ENCODE peak calls at places on chromosome 17, in ten cellular contexts. One of them, this sample, is unnamed.

GRCh38 chr17:73214851-73215250 is 22.0 kb downstream of the COG1 start:
- DNase-seq in neural crest cell: no peak
- DNase-seq in progenitor cell of endocrine pancreas: no peak
- DNase-seq in fibroblast of lung: no peak
- DNase-seq in neural progenitor cell: no peak
- DNase-seq in CD4-positive, alpha-beta T cell: no peak
- DNase-seq in cardiac fibroblast: no peak
- DNase-seq in GM06990: no peak
- DNase-seq in endodermal cell: no peak
- DNase-seq in GM12878: no peak
- DNase-seq in this sample: no peak

GRCh38 chr17:81183316-81183715 is 17.3 kb upstream of the AATK start:
- DNase-seq in neural crest cell: no peak
- DNase-seq in progenitor cell of endocrine pancreas: no peak
- DNase-seq in fibroblast of lung: no peak
- DNase-seq in neural progenitor cell: no peak
- DNase-seq in CD4-positive, alpha-beta T cell: no peak
- DNase-seq in cardiac fibroblast: no peak
- DNase-seq in GM06990: no peak
- DNase-seq in endodermal cell: no peak
- DNase-seq in GM12878: no peak
- DNase-seq in this sample: no peak

GRCh38 chr17:67258836-67259468 is 14.0 kb upstream of the HELZ start:
- DNase-seq in neural crest cell: no peak
- DNase-seq in progenitor cell of endocrine pancreas: no peak
- DNase-seq in fibroblast of lung: no peak
- DNase-seq in neural progenitor cell: no peak
- DNase-seq in CD4-positive, alpha-beta T cell: no peak
- DNase-seq in cardiac fibroblast: no peak
- DNase-seq in GM06990: no peak
- DNase-seq in endodermal cell: peak
- DNase-seq in GM12878: no peak
- DNase-seq in this sample: no peak

GRCh38 chr17:48565024-48565558 is 13.1 kb downstream of the HOXB4 start:
- DNase-seq in neural crest cell: no peak
- DNase-seq in progenitor cell of endocrine pancreas: no peak
- DNase-seq in fibroblast of lung: peak
- DNase-seq in neural progenitor cell: no peak
- DNase-seq in CD4-positive, alpha-beta T cell: no peak
- DNase-seq in cardiac fibroblast: no peak
- DNase-seq in GM06990: no peak
- DNase-seq in endodermal cell: peak
- DNase-seq in GM12878: no peak
- DNase-seq in this sample: no peak

GRCh38 chr17:71329310-71330098 is 791.3 kb upstream of the SOX9 start:
- DNase-seq in neural crest cell: no peak
- DNase-seq in progenitor cell of endocrine pancreas: no peak
- DNase-seq in fibroblast of lung: peak
- DNase-seq in neural progenitor cell: no peak
- DNase-seq in CD4-positive, alpha-beta T cell: no peak
- DNase-seq in cardiac fibroblast: no peak
- DNase-seq in GM06990: no peak
- DNase-seq in endodermal cell: no peak
- DNase-seq in GM12878: no peak
- DNase-seq in this sample: no peak

GRCh38 chr17:20046629-20047028 is 37.5 kb downstream of the SPECC1 start:
- DNase-seq in neural crest cell: no peak
- DNase-seq in progenitor cell of endocrine pancreas: no peak
- DNase-seq in fibroblast of lung: no peak
- DNase-seq in neural progenitor cell: no peak
- DNase-seq in CD4-positive, alpha-beta T cell: no peak
- DNase-seq in cardiac fibroblast: no peak
- DNase-seq in GM06990: no peak
- DNase-seq in endodermal cell: peak
- DNase-seq in GM12878: no peak
- DNase-seq in this sample: no peak

GRCh38 chr17:31266042-31266441 is 31.0 kb downstream of the OMG start:
- DNase-seq in neural crest cell: no peak
- DNase-seq in progenitor cell of endocrine pancreas: no peak
- DNase-seq in fibroblast of lung: no peak
- DNase-seq in neural progenitor cell: no peak
- DNase-seq in CD4-positive, alpha-beta T cell: no peak
- DNase-seq in cardiac fibroblast: no peak
- DNase-seq in GM06990: no peak
- DNase-seq in endodermal cell: no peak
- DNase-seq in GM12878: no peak
- DNase-seq in this sample: no peak

GRCh38 chr17:83192161-83192788 is 112.9 kb downstream of the METRNL start:
- DNase-seq in neural crest cell: no peak
- DNase-seq in progenitor cell of endocrine pancreas: no peak
- DNase-seq in fibroblast of lung: peak
- DNase-seq in neural progenitor cell: no peak
- DNase-seq in CD4-positive, alpha-beta T cell: no peak
- DNase-seq in cardiac fibroblast: no peak
- DNase-seq in GM06990: no peak
- DNase-seq in endodermal cell: no peak
- DNase-seq in GM12878: no peak
- DNase-seq in this sample: no peak

GRCh38 chr17:12422632-12423031 is 243.1 kb upstream of the MYOCD start:
- DNase-seq in neural crest cell: no peak
- DNase-seq in progenitor cell of endocrine pancreas: no peak
- DNase-seq in fibroblast of lung: no peak
- DNase-seq in neural progenitor cell: no peak
- DNase-seq in CD4-positive, alpha-beta T cell: no peak
- DNase-seq in cardiac fibroblast: no peak
- DNase-seq in GM06990: no peak
- DNase-seq in endodermal cell: no peak
- DNase-seq in GM12878: no peak
- DNase-seq in this sample: no peak

GRCh38 chr17:79047923-79048825 is 24.2 kb downstream of the C1QTNF1 start:
- DNase-seq in neural crest cell: no peak
- DNase-seq in progenitor cell of endocrine pancreas: no peak
- DNase-seq in fibroblast of lung: no peak
- DNase-seq in neural progenitor cell: peak
- DNase-seq in CD4-positive, alpha-beta T cell: no peak
- DNase-seq in cardiac fibroblast: no peak
- DNase-seq in GM06990: no peak
- DNase-seq in endodermal cell: no peak
- DNase-seq in GM12878: no peak
- DNase-seq in this sample: no peak

GRCh38 chr17:72462814-72463213 is 342.0 kb downstream of the SOX9 start:
- DNase-seq in neural crest cell: no peak
- DNase-seq in progenitor cell of endocrine pancreas: no peak
- DNase-seq in fibroblast of lung: peak
- DNase-seq in neural progenitor cell: no peak
- DNase-seq in CD4-positive, alpha-beta T cell: no peak
- DNase-seq in cardiac fibroblast: no peak
- DNase-seq in GM06990: no peak
- DNase-seq in endodermal cell: no peak
- DNase-seq in GM12878: no peak
- DNase-seq in this sample: no peak

GRCh38 chr17:8014558-8014850 is 12.1 kb downstream of the GUCY2D start:
- DNase-seq in neural crest cell: no peak
- DNase-seq in progenitor cell of endocrine pancreas: no peak
- DNase-seq in fibroblast of lung: no peak
- DNase-seq in neural progenitor cell: no peak
- DNase-seq in CD4-positive, alpha-beta T cell: no peak
- DNase-seq in cardiac fibroblast: no peak
- DNase-seq in GM06990: no peak
- DNase-seq in endodermal cell: no peak
- DNase-seq in GM12878: no peak
- DNase-seq in this sample: no peak

GRCh38 chr17:13600475-13601316 is 1.0 kb downstream of the HS3ST3A1 start:
- DNase-seq in neural crest cell: peak
- DNase-seq in progenitor cell of endocrine pancreas: peak
- DNase-seq in fibroblast of lung: peak
- DNase-seq in neural progenitor cell: peak
- DNase-seq in CD4-positive, alpha-beta T cell: no peak
- DNase-seq in cardiac fibroblast: peak
- DNase-seq in GM06990: no peak
- DNase-seq in endodermal cell: peak
- DNase-seq in GM12878: no peak
- DNase-seq in this sample: no peak

DNA sequence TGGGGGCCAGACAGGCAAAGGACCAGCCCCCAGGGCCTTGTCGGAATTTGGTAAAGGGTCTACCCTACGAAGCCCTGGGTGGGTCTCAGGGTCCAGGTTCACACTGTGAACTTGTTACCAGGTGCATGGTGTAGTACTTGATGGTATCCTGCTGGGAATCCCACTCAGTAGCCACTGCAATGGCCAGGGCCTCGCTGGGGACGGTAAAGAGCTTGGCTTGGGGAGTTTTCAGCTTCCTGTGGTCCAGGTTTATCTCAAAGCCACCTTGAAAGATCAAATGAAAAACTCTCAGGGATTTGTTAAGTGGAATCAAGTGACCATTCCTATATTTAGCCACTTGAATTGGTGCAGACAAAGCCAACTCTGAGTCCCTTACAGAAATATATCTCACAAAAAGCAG is 10.9 kb downstream of the ATPAF2 start:
- DNase-seq in neural crest cell: no peak
- DNase-seq in progenitor cell of endocrine pancreas: no peak
- DNase-seq in fibroblast of lung: no peak
- DNase-seq in neural progenitor cell: no peak
- DNase-seq in CD4-positive, alpha-beta T cell: no peak
- DNase-seq in cardiac fibroblast: no peak
- DNase-seq in GM06990: no peak
- DNase-seq in endodermal cell: no peak
- DNase-seq in GM12878: no peak
- DNase-seq in this sample: no peak
- TF ChIP-seq CTCF in neural crest cell: no peak
- TF ChIP-seq CTCF in progenitor cell of endocrine pancreas: no peak
- TF ChIP-seq CTCF in fibroblast of lung: no peak
- TF ChIP-seq CTCF in neural progenitor cell: no peak
- TF ChIP-seq CTCF in CD4-positive, alpha-beta T cell: no peak
- TF ChIP-seq CTCF in cardiac fibroblast: no peak
- TF ChIP-seq CTCF in GM06990: no peak
- TF ChIP-seq CTCF in endodermal cell: no peak
- TF ChIP-seq CTCF in GM12878: no peak
- TF ChIP-seq CTCF in this sample: no peak

GRCh38 chr17:76271669-76272540 is 6.8 kb downstream of the UBALD2 start:
- DNase-seq in neural crest cell: no peak
- DNase-seq in progenitor cell of endocrine pancreas: peak
- DNase-seq in fibroblast of lung: no peak
- DNase-seq in neural progenitor cell: no peak
- DNase-seq in CD4-positive, alpha-beta T cell: peak
- DNase-seq in cardiac fibroblast: peak
- DNase-seq in GM06990: peak
- DNase-seq in endodermal cell: peak
- DNase-seq in GM12878: peak
- DNase-seq in this sample: no peak
- TF ChIP-seq CTCF in neural crest cell: no peak
- TF ChIP-seq CTCF in progenitor cell of endocrine pancreas: peak
- TF ChIP-seq CTCF in fibroblast of lung: no peak
- TF ChIP-seq CTCF in neural progenitor cell: no peak
- TF ChIP-seq CTCF in CD4-positive, alpha-beta T cell: no peak
- TF ChIP-seq CTCF in cardiac fibroblast: no peak
- TF ChIP-seq CTCF in GM06990: peak
- TF ChIP-seq CTCF in endodermal cell: peak
- TF ChIP-seq CTCF in GM12878: no peak
- TF ChIP-seq CTCF in this sample: no peak

DNA sequence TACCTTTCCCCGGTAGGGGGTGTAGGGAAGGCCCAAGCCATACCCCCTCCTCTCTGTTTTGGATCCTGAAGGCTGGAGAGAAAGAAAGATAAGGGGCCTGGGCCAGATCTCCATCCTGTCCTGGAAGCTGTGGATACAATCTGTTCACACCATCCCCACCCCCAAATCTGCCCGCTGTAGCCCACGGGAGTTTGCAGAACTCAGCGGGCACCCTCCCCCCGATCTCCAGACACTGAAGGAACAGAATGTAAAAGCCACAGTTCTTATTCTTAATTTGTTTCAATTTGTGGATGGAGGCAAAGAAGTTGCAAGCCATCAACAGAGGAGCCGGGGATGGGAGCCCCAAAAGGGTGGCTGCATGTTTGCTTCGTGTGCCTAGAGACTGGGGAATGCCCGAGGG is 27.2 kb downstream of the GJD3 start:
- DNase-seq in neural crest cell: no peak
- DNase-seq in progenitor cell of endocrine pancreas: no peak
- DNase-seq in fibroblast of lung: no peak
- DNase-seq in neural progenitor cell: no peak
- DNase-seq in CD4-positive, alpha-beta T cell: no peak
- DNase-seq in cardiac fibroblast: no peak
- DNase-seq in GM06990: no peak
- DNase-seq in endodermal cell: no peak
- DNase-seq in GM12878: no peak
- DNase-seq in this sample: no peak
- TF ChIP-seq CTCF in neural crest cell: no peak
- TF ChIP-seq CTCF in progenitor cell of endocrine pancreas: no peak
- TF ChIP-seq CTCF in fibroblast of lung: no peak
- TF ChIP-seq CTCF in neural progenitor cell: no peak
- TF ChIP-seq CTCF in CD4-positive, alpha-beta T cell: no peak
- TF ChIP-seq CTCF in cardiac fibroblast: no peak
- TF ChIP-seq CTCF in GM06990: no peak
- TF ChIP-seq CTCF in endodermal cell: no peak
- TF ChIP-seq CTCF in GM12878: no peak
- TF ChIP-seq CTCF in this sample: no peak

DNA sequence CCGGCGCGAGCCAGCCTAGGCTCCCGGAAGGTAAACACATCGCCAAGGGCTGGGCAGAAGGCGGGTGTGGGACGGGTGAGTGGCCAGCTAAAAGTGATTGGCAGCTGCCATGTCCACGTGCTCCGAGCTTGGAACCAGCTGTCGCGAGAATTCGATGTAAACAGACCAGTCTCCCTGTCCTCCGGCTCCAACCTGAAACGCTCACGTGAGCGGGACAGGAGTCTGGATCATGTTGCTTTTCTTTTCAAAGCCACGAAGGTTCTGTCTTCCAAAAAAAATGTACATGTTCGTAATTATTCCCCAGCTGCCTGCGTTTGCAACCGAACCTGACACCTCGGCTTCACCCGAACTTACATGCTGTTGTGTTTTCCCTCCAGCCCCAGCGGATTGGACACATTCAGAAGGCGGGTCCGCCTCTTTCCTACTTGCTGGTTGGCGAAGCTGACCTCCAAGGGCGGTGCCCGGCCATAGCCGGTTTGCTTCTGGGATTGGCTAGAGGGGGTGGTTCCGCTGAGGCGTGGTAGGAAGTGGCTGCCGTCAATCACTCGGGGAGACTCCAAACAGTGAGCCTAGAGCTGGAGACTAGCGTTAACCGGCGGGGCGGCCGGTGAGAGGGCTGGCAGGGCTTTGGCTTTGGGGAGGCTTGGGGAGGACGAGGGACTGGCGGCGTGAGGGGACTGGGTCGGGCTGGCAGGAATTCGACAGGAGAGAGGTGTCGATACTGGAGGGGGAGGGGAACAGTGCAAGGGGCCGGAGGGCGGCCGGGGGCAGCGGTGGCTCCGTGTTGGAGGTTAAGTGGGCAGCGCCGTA is at the start of gene BCAS3:
- DNase-seq in neural crest cell: peak
- DNase-seq in progenitor cell of endocrine pancreas: peak
- DNase-seq in fibroblast of lung: peak
- DNase-seq in neural progenitor cell: peak
- DNase-seq in CD4-positive, alpha-beta T cell: peak
- DNase-seq in cardiac fibroblast: peak
- DNase-seq in GM06990: peak
- DNase-seq in endodermal cell: peak
- DNase-seq in GM12878: peak
- DNase-seq in this sample: peak
- TF ChIP-seq CTCF in neural crest cell: no peak
- TF ChIP-seq CTCF in progenitor cell of endocrine pancreas: no peak
- TF ChIP-seq CTCF in fibroblast of lung: no peak
- TF ChIP-seq CTCF in neural progenitor cell: no peak
- TF ChIP-seq CTCF in CD4-positive, alpha-beta T cell: no peak
- TF ChIP-seq CTCF in cardiac fibroblast: no peak
- TF ChIP-seq CTCF in GM06990: no peak
- TF ChIP-seq CTCF in endodermal cell: no peak
- TF ChIP-seq CTCF in GM12878: no peak
- TF ChIP-seq CTCF in this sample: no peak

GRCh38 chr17:57541472-57542394 is 203.4 kb downstream of the CCDC182 start:
- DNase-seq in neural crest cell: no peak
- DNase-seq in progenitor cell of endocrine pancreas: no peak
- DNase-seq in fibroblast of lung: peak
- DNase-seq in neural progenitor cell: no peak
- DNase-seq in CD4-positive, alpha-beta T cell: no peak
- DNase-seq in cardiac fibroblast: peak
- DNase-seq in GM06990: no peak
- DNase-seq in endodermal cell: no peak
- DNase-seq in GM12878: no peak
- DNase-seq in this sample: no peak
- TF ChIP-seq CTCF in neural crest cell: no peak
- TF ChIP-seq CTCF in progenitor cell of endocrine pancreas: peak
- TF ChIP-seq CTCF in fibroblast of lung: no peak
- TF ChIP-seq CTCF in neural progenitor cell: no peak
- TF ChIP-seq CTCF in CD4-positive, alpha-beta T cell: no peak
- TF ChIP-seq CTCF in cardiac fibroblast: no peak
- TF ChIP-seq CTCF in GM06990: no peak
- TF ChIP-seq CTCF in endodermal cell: peak
- TF ChIP-seq CTCF in GM12878: no peak
- TF ChIP-seq CTCF in this sample: no peak

This sample was measured in D721Med.